ENCODE peak calls at places on chromosomes 16 and 17, in eight cellular contexts. D is GM12865; C is activated T-cell treated with anti-CD3 and anti-CD28 coated beads, Interleukin-2, amount 50 U/mL, for 4 hours; M is IMR-90; N is nucleus accumbens; E is K562; K is skeletal muscle cell; O is ACHN. W is an unnamed sample.

GRCh38 chr17:51385208-51385607 is 124.9 kb downstream of the UTP18 start:
- DNase-seq in D (no peak), M (no peak), C (no peak), N (no peak), O (no peak), E (no peak), K (no peak), W (no peak)

GRCh38 chr17:80499961-80500665 is 23.7 kb upstream of the NPTX1 start:
- DNase-seq in D (no peak), K (no peak), C (no peak), N (no peak), E (no peak), O (no peak), M (no peak), W (no peak)

GRCh38 chr17:28406478-28406824 is 439 bp upstream of the SLC46A1 start:
- DNase-seq in E (no peak), O (peak), K (no peak), D (no peak), M (no peak), C (no peak), N (no peak), W (peak)

GRCh38 chr17:59627770-59628171 is 8.1 kb downstream of the CLTC start:
- DNase-seq in O (no peak), N (no peak), C (no peak), K (no peak), E (no peak), D (peak), M (no peak), W (no peak)

GRCh38 chr16:85111184-85111583 is 1.1 kb downstream of the CIBAR2 start:
- DNase-seq in K (no peak), N (no peak), O (no peak), D (no peak), C (no peak), M (no peak), E (no peak), W (no peak)

GRCh38 chr17:70271672-70272071 is 102.3 kb downstream of the KCNJ2 start:
- DNase-seq in O (no peak), D (no peak), M (no peak), N (no peak), K (no peak), C (no peak), E (no peak), W (no peak)

GRCh38 chr17:79955961-79956735 is 79.5 kb downstream of the TBC1D16 start:
- DNase-seq in K (no peak), M (no peak), O (no peak), E (no peak), N (no peak), D (no peak), C (no peak), W (no peak)

GRCh38 chr17:14922421-14922820 is 342.7 kb downstream of the PMP22 start:
- DNase-seq in E (no peak), N (peak), M (no peak), O (no peak), K (no peak), D (no peak), C (no peak), W (no peak)

GRCh38 chr17:50872710-50873424 is 6.7 kb upstream of the TOB1 start:
- DNase-seq in C (peak), O (no peak), K (no peak), E (no peak), N (no peak), M (peak), D (peak), W (no peak)

GRCh38 chr17:62948370-62948769 is 17.7 kb upstream of the TANC2 start:
- DNase-seq in C (no peak), D (no peak), E (no peak), N (no peak), M (no peak), K (no peak), O (no peak), W (no peak)

GRCh38 chr16:89576173-89577054 is 856 bp downstream of the CPNE7 start:
- DNase-seq in N (no peak), M (no peak), C (no peak), D (no peak), K (no peak), O (no peak), E (no peak), W (no peak)

GRCh38 chr16:23803591-23804123 is 32.1 kb upstream of the PRKCB start:
- DNase-seq in O (peak), N (no peak), C (peak), D (peak), K (no peak), M (peak), E (peak), W (peak)

GRCh38 chr17:59165933-59166342 is 10.4 kb downstream of the PRR11 start:
- DNase-seq in D (peak), K (peak), N (peak), O (peak), E (peak), C (peak), M (peak), W (peak)

GRCh38 chr17:65723356-65723928 is 162.0 kb upstream of the AXIN2 start:
- DNase-seq in N (no peak), C (no peak), O (no peak), E (no peak), D (no peak), K (no peak), M (peak), W (no peak)

GRCh38 chr16:15035163-15035729 is 20.6 kb downstream of the NTAN1 start:
- DNase-seq in E (no peak), O (no peak), K (no peak), C (no peak), D (no peak), N (no peak), M (no peak), W (no peak)

GRCh38 chr17:10216213-10216982 is 18.0 kb upstream of the GAS7 start:
- DNase-seq in K (no peak), O (no peak), N (no peak), D (no peak), C (no peak), M (no peak), E (no peak), W (no peak)

GRCh38 chr16:82033006-82033405 is 2.0 kb upstream of the HSD17B2 start:
- DNase-seq in C (no peak), N (no peak), K (no peak), M (no peak), D (no peak), E (no peak), O (no peak), W (no peak)

GRCh38 chr17:32673964-32674363 is 187.2 kb downstream of the CDK5R1 start:
- DNase-seq in O (no peak), K (no peak), N (no peak), D (no peak), E (no peak), M (no peak), C (no peak), W (no peak)

GRCh38 chr17:39062846-39063680 is 88.4 kb downstream of the PLXDC1 start:
- DNase-seq in E (no peak), K (no peak), M (peak), O (no peak), N (no peak), C (no peak), D (no peak), W (no peak)

GRCh38 chr17:40556884-40557414 is 8.3 kb downstream of the CCR7 start:
- DNase-seq in D (no peak), K (no peak), M (no peak), O (no peak), E (peak), C (no peak), N (no peak), W (no peak)

GRCh38 chr16:17602678-17603077 is 131.9 kb upstream of the XYLT1 start:
- DNase-seq in N (no peak), K (no peak), C (no peak), D (no peak), E (no peak), O (no peak), M (no peak), W (no peak)

GRCh38 chr17:72609501-72609900 is 483.0 kb downstream of the SLC39A11 start:
- DNase-seq in M (peak), N (no peak), E (no peak), C (no peak), K (no peak), D (no peak), O (peak), W (no peak)

GRCh38 chr17:41823141-41823524 is 10.3 kb downstream of the FKBP10 start:
- DNase-seq in K (no peak), D (no peak), O (no peak), C (no peak), E (no peak), N (no peak), M (no peak), W (no peak)

GRCh38 chr16:67613808-67614207 is 31.1 kb upstream of the CARMIL2 start:
- DNase-seq in C (no peak), M (no peak), E (no peak), D (no peak), O (no peak), N (no peak), K (no peak), W (no peak)

GRCh38 chr16:84730406-84731106 is 30.8 kb downstream of the USP10 start:
- DNase-seq in D (peak), K (peak), O (peak), N (no peak), E (peak), M (peak), C (peak), W (peak)

W was measured in hepatocyte.